ENCODE peak calls at places on chromosome 10, in seven cellular contexts. G is thoracic aorta, D is fibroblast of lung, L is heart right ventricle, Z is H9, X is neural progenitor cell, M is mesendoderm. N is an unnamed sample. For H3K27me3, the result is how much of the 10 kb centered on the place peaks cover.

GRCh38 chr10:36688717-36689116 is 436.7 kb upstream of the ANKRD30A start:
- DNase-seq in G (no peak), D (no peak), L (no peak), Z (no peak), X (no peak), M (peak), N (no peak)

GRCh38 chr10:6231730-6232129 is 29.0 kb downstream of the PFKFB3 start:
- DNase-seq in G (no peak), D (no peak), L (no peak), Z (no peak), X (no peak), M (no peak), N (no peak)

GRCh38 chr10:9243861-9244515 is 1189.5 kb downstream of the GATA3 start:
- DNase-seq in G (no peak), D (peak), L (no peak), Z (no peak), X (peak), M (no peak), N (no peak)

GRCh38 chr10:31296754-31297153 is 22.3 kb upstream of the ZEB1 start:
- DNase-seq in G (no peak), D (no peak), L (no peak), Z (no peak), X (no peak), M (no peak), N (no peak)

GRCh38 chr10:119677904-119678755 is 26.9 kb downstream of the BAG3 start:
- DNase-seq in G (no peak), D (no peak), L (no peak), Z (no peak), X (no peak), M (no peak), N (no peak)

GRCh38 chr10:127148933-127149220 is 47.5 kb downstream of the INSYN2A start:
- DNase-seq in G (no peak), D (peak), L (no peak), Z (no peak), X (no peak), M (peak), N (no peak)

GRCh38 chr10:11355625-11356024 is 255.8 kb downstream of the USP6NL start:
- DNase-seq in G (no peak), D (no peak), L (no peak), Z (no peak), X (no peak), M (no peak), N (no peak)

GRCh38 chr10:83606275-83606674 is 533.0 kb upstream of the GHITM start:
- DNase-seq in G (no peak), D (peak), L (no peak), Z (peak), X (peak), M (peak), N (no peak)

GRCh38 chr10:12508165-12508564 is 158.8 kb downstream of the CAMK1D start:
- DNase-seq in G (no peak), D (no peak), L (no peak), Z (no peak), X (no peak), M (no peak), N (no peak)

GRCh38 chr10:68560201-68560915 is at the start of gene TET1:
- DNase-seq in G (no peak), D (peak), L (peak), Z (peak), X (peak), M (peak), N (no peak)

GRCh38 chr10:117477241-117477947 is 65.2 kb upstream of the EMX2 start:
- DNase-seq in G (no peak), D (no peak), L (no peak), Z (no peak), X (no peak), M (no peak), N (no peak)

GRCh38 chr10:86647773-86648705 is 6.3 kb upstream of the OPN4 start:
- DNase-seq in G (no peak), D (peak), L (no peak), Z (no peak), X (no peak), M (no peak), N (no peak)

GRCh38 chr10:79144341-79145173 is 75.8 kb downstream of the ZMIZ1 start:
- DNase-seq in G (no peak), D (peak), L (no peak), Z (no peak), X (no peak), M (no peak), N (no peak)

GRCh38 chr10:102596506-102596971 is 47.7 kb upstream of the TRIM8 start:
- DNase-seq in G (no peak), D (peak), L (no peak), Z (peak), X (peak), M (peak), N (no peak)

GRCh38 chr10:58791137-58791536 is 278.5 kb downstream of the BICC1 start:
- DNase-seq in G (no peak), D (peak), L (no peak), Z (no peak), X (no peak), M (no peak), N (no peak)

GRCh38 chr10:50358925-50359687 is 107.8 kb upstream of the ASAH2 start:
- DNase-seq in G (no peak), D (no peak), L (no peak), Z (no peak), X (no peak), M (no peak), N (no peak)

GRCh38 chr10:126969310-126969709 is 64.1 kb downstream of the DOCK1 start:
- DNase-seq in G (no peak), D (no peak), L (no peak), Z (peak), X (peak), M (peak), N (no peak)

GRCh38 chr10:16787361-16787791 is 29.8 kb downstream of the RSU1 start:
- DNase-seq in G (no peak), D (no peak), L (no peak), Z (no peak), X (no peak), M (no peak), N (peak)

GRCh38 chr10:125016123-125016522 is 74.2 kb downstream of the ZRANB1 start:
- DNase-seq in G (peak), D (no peak), L (no peak), Z (no peak), X (no peak), M (no peak), N (no peak)

GRCh38 chr10:14838582-14839304 is 637 bp downstream of the HSPA14 start:
- DNase-seq in G (no peak), D (peak), L (peak), Z (peak), X (peak), M (peak), N (peak)

GRCh38 chr10:97882142-97883091 is 32.8 kb downstream of the GOLGA7B start:
- DNase-seq in G (peak), D (peak), L (no peak), Z (no peak), X (no peak), M (no peak), N (no peak)

GRCh38 chr10:9016930-9017329 is 962.4 kb downstream of the GATA3 start:
- DNase-seq in G (no peak), D (no peak), L (no peak), Z (no peak), X (no peak), M (no peak), N (no peak)

GRCh38 chr10:125605167-125605566 is 77.8 kb downstream of the TEX36 start:
- DNase-seq in G (no peak), D (peak), L (no peak), Z (no peak), X (no peak), M (no peak), N (no peak)

GRCh38 chr10:110883924-110884323 is 12.2 kb downstream of the PDCD4 start:
- DNase-seq in G (no peak), D (no peak), L (no peak), Z (no peak), X (no peak), M (no peak), N (no peak)

GRCh38 chr10:62047240-62047897 is 145.9 kb downstream of the ARID5B start:
- DNase-seq in G (no peak), D (peak), L (no peak), Z (no peak), X (no peak), M (no peak), N (no peak)

GRCh38 chr10:7605565-7606295 is 61.0 kb downstream of the ITIH5 start:
- DNase-seq in G (no peak), D (no peak), L (no peak), Z (no peak), X (no peak), M (peak), N (no peak)

GRCh38 chr10:14074062-14074884 is 256.5 kb downstream of the FRMD4A start:
- DNase-seq in G (peak), D (peak), L (peak), Z (no peak), X (no peak), M (no peak), N (no peak)

GRCh38 chr10:32265756-32266155 is 81.2 kb downstream of the EPC1 start:
- DNase-seq in G (no peak), D (no peak), L (no peak), Z (no peak), X (no peak), M (peak), N (no peak)

GRCh38 chr10:111037868-111038267 is 39.0 kb upstream of the ADRA2A start:
- DNase-seq in G (no peak), D (no peak), L (no peak), Z (no peak), X (no peak), M (no peak), N (no peak)

GRCh38 chr10:104334561-104334960 is 3.7 kb downstream of the ITPRIP start:
- DNase-seq in G (no peak), D (no peak), L (no peak), Z (no peak), X (no peak), M (no peak), N (no peak)

GRCh38 chr10:58267713-58268453 is at the start of gene IPMK:
- DNase-seq in G (peak), D (peak), L (peak), Z (peak), X (peak), M (peak), N (peak)

GRCh38 chr10:69362471-69362954 is 54.2 kb downstream of the TACR2 start:
- DNase-seq in G (peak), D (peak), L (peak), Z (no peak), X (no peak), M (no peak), N (no peak)

GRCh38 chr10:85492684-85493083 is 873.9 kb downstream of the GRID1 start:
- DNase-seq in G (no peak), D (no peak), L (no peak), Z (peak), X (peak), M (peak), N (no peak)

GRCh38 chr10:123882681-123883445 is 8.7 kb downstream of the CPXM2 start:
- DNase-seq in G (no peak), D (no peak), L (no peak), Z (no peak), X (no peak), M (no peak), N (no peak)
- H3K27ac ChIP-seq in G (peak), D (no peak), L (no peak), Z (no peak), X (no peak), M (no peak), N (no peak)

DNA sequence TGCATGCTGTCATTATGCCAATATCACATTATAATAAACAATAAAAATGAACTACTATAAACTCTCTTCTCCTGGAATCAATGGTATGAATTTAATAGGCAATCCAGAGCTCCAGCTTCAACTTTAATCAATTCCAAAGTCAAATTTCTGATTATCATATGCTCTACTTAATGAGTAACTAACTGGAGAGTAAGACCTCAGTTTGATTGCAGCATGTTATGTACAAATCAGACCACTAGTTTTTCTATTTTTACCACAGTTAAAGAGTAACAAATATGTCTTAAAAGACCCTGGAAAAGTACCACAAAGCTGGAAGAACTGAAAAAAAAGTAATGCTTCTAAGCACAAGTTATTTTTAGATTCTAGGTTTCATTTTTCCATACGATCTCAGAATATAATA is 56.0 kb upstream of the TNKS2 start:
- DNase-seq in G (no peak), D (no peak), L (no peak), Z (no peak), X (no peak), M (no peak), N (no peak)
- H3K27me3 ChIP-seq in G (under half), D (under half), L (half or more), Z (under half), X (under half), M (under half), N (under half)

GRCh38 chr10:81248846-81249245 is 626.1 kb upstream of the NRG3 start:
- DNase-seq in G (no peak), D (no peak), L (no peak), Z (no peak), X (no peak), M (no peak), N (no peak)
- H3K27ac ChIP-seq in G (no peak), D (no peak), L (no peak), Z (no peak), X (no peak), M (no peak), N (no peak)

GRCh38 chr10:22646291-22646926 is 68.0 kb downstream of the PIP4K2A start:
- DNase-seq in G (no peak), D (peak), L (no peak), Z (no peak), X (no peak), M (peak), N (peak)
- H3K27me3 ChIP-seq in G (under half), D (under half), L (under half), Z (under half), X (under half), M (under half), N (under half)

GRCh38 chr10:26222563-26222962 is 6.0 kb downstream of the GAD2 start:
- DNase-seq in G (no peak), D (no peak), L (no peak), Z (no peak), X (no peak), M (peak), N (no peak)
- H3K27ac ChIP-seq in G (no peak), D (no peak), L (no peak), Z (no peak), X (no peak), M (no peak), N (no peak)

GRCh38 chr10:133028158-133028557 is 59.6 kb upstream of the ADGRA1 start:
- DNase-seq in G (no peak), D (no peak), L (no peak), Z (no peak), X (no peak), M (no peak), N (no peak)
- H3K27me3 ChIP-seq in G (under half), D (under half), L (half or more), Z (under half), X (half or more), M (under half), N (under half)

GRCh38 chr10:60311821-60312220 is 77.9 kb downstream of the ANK3 start:
- DNase-seq in G (no peak), D (no peak), L (no peak), Z (no peak), X (no peak), M (no peak), N (no peak)

GRCh38 chr10:60315311-60315710 is 74.4 kb downstream of the ANK3 start:
- DNase-seq in G (no peak), D (peak), L (no peak), Z (no peak), X (no peak), M (no peak), N (no peak)

GRCh38 chr10:60312818-60313588 is 76.7 kb downstream of the ANK3 start:
- DNase-seq in G (no peak), D (peak), L (no peak), Z (no peak), X (no peak), M (no peak), N (no peak)

GRCh38 chr10:60314306-60314940 is 75.3 kb downstream of the ANK3 start:
- DNase-seq in G (no peak), D (peak), L (no peak), Z (no peak), X (no peak), M (no peak), N (no peak)

DNA sequence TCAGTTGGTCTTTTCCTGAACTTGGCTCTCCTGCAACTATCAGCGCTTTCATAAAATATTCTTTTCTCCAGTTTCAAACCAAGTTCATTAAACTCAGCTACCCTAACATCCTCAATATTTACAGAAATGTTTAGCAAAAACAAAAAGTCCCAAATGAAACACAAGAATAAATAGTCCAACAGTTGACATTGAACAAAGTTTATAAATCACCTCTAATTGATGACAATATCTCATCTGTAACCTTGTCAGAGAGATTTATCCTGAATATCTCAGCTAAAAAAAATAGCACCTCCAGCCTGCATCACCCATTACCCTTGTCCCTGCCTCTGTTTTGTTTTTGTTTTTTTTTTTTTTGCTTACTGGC is 76.1 kb downstream of the ANK3 start:
- DNase-seq in G (no peak), D (no peak), L (no peak), Z (no peak), X (no peak), M (no peak), N (no peak)
- H3K27ac ChIP-seq in G (no peak), D (peak), L (peak), Z (no peak), X (no peak), M (no peak), N (no peak)

DNA sequence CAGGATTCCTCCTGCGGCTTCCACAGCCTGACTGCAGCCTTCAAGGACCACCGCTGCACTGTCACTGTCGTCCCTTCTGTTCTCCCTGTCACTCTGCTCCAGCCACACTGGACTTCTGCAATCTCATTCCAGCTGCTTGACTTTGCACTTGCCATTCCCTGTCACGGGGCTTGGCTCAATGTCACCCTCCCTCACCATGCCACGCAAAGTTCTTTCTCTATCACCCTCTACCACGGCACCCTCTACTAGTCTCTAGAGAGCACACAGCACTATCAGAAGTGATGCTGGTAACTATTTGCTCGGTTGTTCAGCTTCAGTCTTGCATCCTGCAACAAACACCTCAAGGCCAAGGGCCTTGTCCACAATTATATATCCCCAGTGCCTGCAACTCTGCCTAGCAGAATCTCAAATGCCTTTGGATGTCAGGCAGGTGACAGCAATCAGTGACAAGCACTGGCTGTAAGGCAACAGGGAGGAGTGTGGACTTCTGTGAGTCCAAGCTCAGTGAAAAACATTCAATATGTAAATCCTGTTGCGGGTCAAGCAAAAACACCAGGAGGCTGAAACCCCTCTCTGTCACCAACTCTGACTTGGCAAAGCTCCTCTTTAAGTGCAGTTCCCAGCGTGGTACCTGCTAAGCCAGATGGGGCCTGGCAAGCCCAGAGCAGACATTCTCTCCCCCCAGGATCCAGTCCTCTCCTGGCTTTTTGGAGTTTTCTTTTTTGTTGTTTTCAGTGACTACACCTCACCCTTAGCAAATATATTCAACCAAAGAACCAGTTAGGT is 259.8 kb downstream of the FGFR2 start:
- DNase-seq in G (no peak), D (no peak), L (no peak), Z (no peak), X (peak), M (no peak), N (no peak)
- H3K27me3 ChIP-seq in G (under half), D (under half), L (under half), Z (under half), X (under half), M (under half), N (under half)

GRCh38 chr10:70364001-70364771 is 18.2 kb downstream of the LRRC20 start:
- DNase-seq in G (peak), D (peak), L (peak), Z (peak), X (peak), M (peak), N (peak)
- H3K27ac ChIP-seq in G (peak), D (peak), L (peak), Z (no peak), X (no peak), M (no peak), N (no peak)

N was measured in CD4-positive, alpha-beta memory T cell.